ENCODE peak calls at places on chromosomes 7 and 10, in five cellular contexts. V, D, L, N and F are unnamed samples.

GRCh38 chr10:14451341-14451740 is 120.6 kb upstream of the FRMD4A start:
- DNase-seq in L (no peak), D (no peak), V (no peak), N (no peak), F (no peak)

GRCh38 chr10:77247076-77247561 is 390.5 kb downstream of the KCNMA1 start:
- DNase-seq in L (peak; percentile 93), N (no peak), D (no peak), V (no peak), F (no peak)

GRCh38 chr10:3886666-3887251 is 101.8 kb upstream of the KLF6 start:
- DNase-seq in N (no peak), L (peak; percentile 83), V (no peak), D (no peak), F (no peak)

GRCh38 chr7:12291870-12292269 is 80.8 kb downstream of the TMEM106B start:
- DNase-seq in L (no peak), N (no peak), V (no peak), D (no peak), F (no peak)

GRCh38 chr10:88986549-88987242 is 3.9 kb upstream of the FAS start:
- DNase-seq in N (no peak), V (no peak), L (peak; percentile 29), D (peak; percentile 39), F (no peak)

GRCh38 chr7:44463169-44463808 is 27.2 kb downstream of the NUDCD3 start:
- DNase-seq in N (no peak), V (no peak), D (peak; percentile 54), L (no peak), F (no peak)

GRCh38 chr7:106178593-106179134 is 66.6 kb upstream of the SYPL1 start:
- DNase-seq in L (peak; percentile 24), D (peak; percentile 33), N (no peak), V (no peak), F (no peak)

GRCh38 chr10:10315989-10316388 is 701.7 kb upstream of the CELF2 start:
- DNase-seq in V (no peak), L (no peak), N (no peak), D (no peak), F (no peak)

GRCh38 chr10:119395287-119396007 is 147.1 kb downstream of the RGS10 start:
- DNase-seq in L (peak; percentile 24), D (no peak), V (no peak), N (peak; percentile 73), F (peak; percentile 77)

GRCh38 chr7:43650457-43651052 is 67.6 kb downstream of the STK17A start:
- DNase-seq in D (peak; percentile 55), V (no peak), N (no peak), L (peak; percentile 73), F (no peak)

GRCh38 chr7:156473476-156474240 is 166.9 kb upstream of the RNF32 start:
- DNase-seq in V (no peak), N (no peak), D (peak; percentile 42), L (peak; percentile 44), F (no peak)

GRCh38 chr10:112269266-112269665 is 13.9 kb upstream of the TECTB start:
- DNase-seq in N (no peak), D (no peak), V (no peak), L (no peak), F (no peak)

GRCh38 chr10:100747061-100747825 is 1.9 kb downstream of the PAX2 start:
- DNase-seq in D (no peak), V (no peak), L (no peak), N (no peak), F (no peak)

GRCh38 chr7:81211617-81212016 is 292.8 kb upstream of the SEMA3C start:
- DNase-seq in D (no peak), L (peak; percentile 34), N (no peak), V (no peak), F (no peak)

GRCh38 chr7:32937344-32938174 is 19.7 kb upstream of the FKBP9 start:
- DNase-seq in L (no peak), D (no peak), N (no peak), V (no peak), F (no peak)

GRCh38 chr7:99038086-99038855 is 105.6 kb downstream of the SMURF1 start:
- DNase-seq in V (no peak), L (no peak), D (no peak), N (no peak), F (no peak)

GRCh38 chr7:155773531-155773930 is 38.7 kb downstream of the SHH start:
- DNase-seq in D (no peak), V (no peak), L (no peak), N (no peak), F (no peak)

GRCh38 chr7:116776610-116777289 is 85.6 kb upstream of the CAPZA2 start:
- DNase-seq in L (no peak), D (no peak), V (no peak), N (no peak), F (no peak)

GRCh38 chr10:70445718-70446485 is 4.4 kb upstream of the NODAL start:
- DNase-seq in D (no peak), L (peak; percentile 93), N (no peak), V (no peak), F (no peak)

GRCh38 chr7:119733480-119733879 is 539.5 kb upstream of the KCND2 start:
- DNase-seq in D (no peak), V (no peak), L (no peak), N (no peak), F (no peak)

GRCh38 chr10:118557946-118558345 is 37.5 kb downstream of the PRLHR start:
- DNase-seq in L (peak; percentile 43), V (no peak), N (no peak), D (no peak), F (no peak)

GRCh38 chr7:105057472-105057871 is 43.5 kb downstream of the KMT2E start:
- DNase-seq in N (no peak), L (no peak), V (no peak), D (no peak), F (no peak)

GRCh38 chr7:100893318-100893895 is 2.3 kb downstream of the ACHE start:
- DNase-seq in V (no peak), L (no peak), D (no peak), N (no peak), F (no peak)

GRCh38 chr10:94485094-94485493 is 60.5 kb upstream of the HELLS start:
- DNase-seq in L (no peak), D (no peak), N (no peak), V (no peak), F (no peak)

GRCh38 chr10:24920907-24921881 is 31.2 kb downstream of the PRTFDC1 start:
- DNase-seq in V (no peak), D (no peak), N (no peak), L (peak; percentile 88), F (peak; percentile 83)

GRCh38 chr10:51244308-51244707 is 170.0 kb downstream of the PRKG1 start:
- DNase-seq in D (no peak), V (no peak), N (no peak), L (peak; percentile 61), F (no peak)

GRCh38 chr10:89518108-89518507 is 17.3 kb downstream of the SLC16A12 start:
- DNase-seq in N (no peak), L (no peak), V (no peak), D (no peak), F (no peak)

GRCh38 chr10:34655286-34656170 is 159.6 kb downstream of the PARD3 start:
- DNase-seq in L (peak; percentile 91), D (peak; percentile 59), V (no peak), N (no peak), F (no peak)

GRCh38 chr7:6636741-6637543 is at the start of gene ZNF316:
- DNase-seq in L (no peak), V (peak; percentile 54), N (peak; percentile 79), D (peak; percentile 74), F (peak; percentile 89)

GRCh38 chr10:493391-494148 is 195.9 kb downstream of the DIP2C start:
- DNase-seq in V (no peak), N (no peak), L (no peak), D (no peak), F (peak; percentile 60)

GRCh38 chr7:91164531-91164930 is 99.7 kb upstream of the FZD1 start:
- DNase-seq in D (no peak), N (no peak), L (no peak), V (no peak), F (no peak)

GRCh38 chr10:75187961-75188426 is 22.6 kb upstream of the VDAC2 start:
- DNase-seq in V (peak; percentile 50), D (peak; percentile 77), N (no peak), L (peak; percentile 84), F (no peak)

GRCh38 chr10:5643356-5643755 is 23.0 kb downstream of the ASB13 start:
- DNase-seq in D (no peak), V (no peak), N (no peak), L (no peak), F (no peak)

GRCh38 chr7:472640-472957 is 47.0 kb downstream of the PDGFA start:
- DNase-seq in L (no peak), N (no peak), D (no peak), V (no peak), F (peak; percentile 8)

DNA sequence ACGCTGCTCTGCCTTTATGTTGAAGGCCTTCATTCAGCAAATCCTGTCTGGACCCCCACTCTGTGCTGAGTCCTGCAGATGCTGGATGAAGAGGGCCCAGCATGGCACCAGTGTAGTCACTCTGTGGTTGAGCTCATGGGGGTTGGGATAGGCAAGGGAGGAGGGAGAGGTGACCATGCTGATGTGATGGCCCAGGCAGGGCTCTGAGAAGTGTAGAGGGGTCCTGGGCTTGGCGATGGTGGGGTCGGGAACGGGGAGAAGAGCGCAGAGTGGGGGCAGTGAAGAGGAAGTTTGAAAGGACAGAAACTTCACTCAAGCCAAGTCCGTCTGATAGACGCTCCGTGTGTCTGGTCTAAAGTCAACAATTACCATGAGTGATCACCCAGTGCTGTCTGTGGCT is 40.3 kb downstream of the C10orf90 start:
- DNase-seq in L (no peak), D (no peak), V (no peak), N (no peak), F (no peak)
- H3K27ac ChIP-seq in L (no peak overlapping the region), D (no peak overlapping the region), V (no peak overlapping the region), N (no peak overlapping the region), F (no peak overlapping the region)

DNA sequence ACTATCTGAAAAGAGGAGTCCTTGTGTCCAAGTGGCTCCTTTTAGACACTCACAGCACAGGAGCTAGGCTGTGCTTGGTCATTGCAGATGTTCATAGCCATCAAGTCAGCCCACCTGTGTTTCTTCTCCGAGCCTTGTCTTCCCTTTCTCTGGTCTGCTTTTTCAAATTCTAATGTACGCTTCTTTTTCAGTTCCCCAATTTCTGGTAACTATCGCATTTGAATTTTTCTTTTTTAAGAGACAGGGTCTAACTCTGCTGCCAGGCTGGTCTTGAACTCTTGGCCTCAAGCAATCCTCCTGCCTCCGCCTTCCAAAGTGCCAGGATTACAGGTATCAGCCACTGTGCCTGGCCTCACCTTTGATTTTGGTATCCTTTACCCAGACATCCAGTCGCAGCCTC is 18.9 kb downstream of the APBB1IP start:
- DNase-seq in L (no peak), N (no peak), V (no peak), D (peak; percentile 94), F (no peak)
- H3K27ac ChIP-seq in L (no peak overlapping the region), N (no peak overlapping the region), V (no peak overlapping the region), D (peak overlapping the region; percentile 95), F (no peak overlapping the region)

GRCh38 chr7:150631866-150632864 is at the start of gene GIMAP6:
- DNase-seq in L (no peak), N (no peak), D (no peak), V (peak; percentile 13), F (peak; percentile 55)
- H3K27ac ChIP-seq in L (no peak within 1 kb of the TSS), N (peak within 1 kb of the TSS; percentile 81), D (no peak within 1 kb of the TSS), V (peak within 1 kb of the TSS; percentile 47), F (no peak within 1 kb of the TSS)

DNA sequence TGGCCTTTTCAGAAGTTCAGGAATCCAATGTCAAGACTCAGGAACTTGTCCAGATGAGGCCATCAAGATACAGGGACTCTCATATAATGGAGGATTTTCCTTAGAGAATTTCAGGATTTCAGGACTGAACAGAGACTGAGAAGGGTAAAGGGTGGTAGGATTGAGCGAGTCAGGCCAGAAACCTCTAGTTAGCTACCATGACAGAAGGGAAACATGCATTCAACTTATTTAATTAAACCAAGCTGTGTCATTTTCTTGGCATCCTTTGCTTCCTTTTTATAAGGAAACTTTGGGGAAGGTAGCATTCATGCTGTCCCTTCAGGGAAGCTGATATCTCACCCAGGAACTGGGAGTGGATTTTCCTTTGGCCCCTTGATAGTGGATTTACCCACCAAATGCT is 104.7 kb downstream of the CXCL12 start:
- DNase-seq in L (no peak), V (no peak), N (no peak), D (no peak), F (no peak)
- H3K27ac ChIP-seq in L (no peak overlapping the region), V (no peak overlapping the region), N (no peak overlapping the region), D (no peak overlapping the region), F (peak overlapping the region; percentile 37)